ENCODE peak calls at places on chromosomes 3 and 15, in eight cellular contexts. W is CD8-positive, alpha-beta T cell; D is left ventricle myocardium inferior; I is cardiac muscle cell; M is heart left ventricle; P is body of pancreas; U is RWPE2; K is HepG2. L is an unnamed sample. For H3K4me1, the result is how much of the 10 kb centered on the place peaks cover.

GRCh38 chr15:40437754-40438687 is 2.7 kb upstream of the BAHD1 start:
- DNase-seq in D (no peak), M (peak), I (no peak), K (no peak), U (no peak), P (no peak), W (no peak), L (no peak)

GRCh38 chr3:183502237-183502636 is 53.3 kb downstream of the KLHL6 start:
- DNase-seq in D (no peak), K (no peak), U (peak), I (no peak), P (no peak), M (no peak), W (no peak), L (no peak)

GRCh38 chr3:110711851-110712396 is 359.7 kb upstream of the NECTIN3 start:
- DNase-seq in W (no peak), P (no peak), D (no peak), K (no peak), U (no peak), I (no peak), M (no peak), L (no peak)

GRCh38 chr3:9552252-9552999 is 1.2 kb downstream of the LHFPL4 start:
- DNase-seq in K (no peak), D (peak), M (no peak), P (peak), W (no peak), U (peak), I (peak), L (peak)

GRCh38 chr3:63290686-63291085 is 12.6 kb downstream of the SYNPR start:
- DNase-seq in P (no peak), K (no peak), M (no peak), W (no peak), I (no peak), U (no peak), D (no peak), L (no peak)

GRCh38 chr3:83738202-83738601 is 1220.6 kb upstream of the CADM2 start:
- DNase-seq in D (no peak), P (no peak), M (no peak), K (no peak), W (no peak), U (no peak), I (no peak), L (no peak)

GRCh38 chr3:35733276-35733675 is 94.0 kb downstream of the ARPP21 start:
- DNase-seq in U (no peak), K (no peak), W (no peak), M (no peak), P (no peak), D (no peak), I (no peak), L (no peak)

GRCh38 chr15:54659668-54660067 is 537.1 kb downstream of the RSL24D1 start:
- DNase-seq in I (no peak), M (no peak), P (no peak), U (no peak), D (no peak), W (no peak), K (no peak), L (no peak)

GRCh38 chr3:39191103-39191502 is 1.3 kb downstream of the XIRP1 start:
- DNase-seq in D (no peak), I (no peak), P (no peak), W (no peak), U (no peak), M (no peak), K (no peak), L (no peak)

GRCh38 chr3:160796813-160797164 is 40.8 kb downstream of the PPM1L start:
- DNase-seq in W (no peak), K (peak), P (peak), M (no peak), I (no peak), D (no peak), U (no peak), L (no peak)

GRCh38 chr3:14846481-14846880 is 27.7 kb downstream of the FGD5 start:
- DNase-seq in K (no peak), W (no peak), M (no peak), P (no peak), U (no peak), D (no peak), I (no peak), L (no peak)

GRCh38 chr15:90042766-90043525 is 41.8 kb downstream of the ZNF710 start:
- DNase-seq in M (peak), K (no peak), U (peak), W (no peak), I (no peak), P (no peak), D (no peak), L (no peak)

GRCh38 chr15:48040166-48040817 is 80.5 kb upstream of the SLC24A5 start:
- DNase-seq in P (no peak), D (no peak), K (no peak), M (no peak), W (no peak), U (no peak), I (peak), L (no peak)

GRCh38 chr15:86165263-86166204 is 85.9 kb downstream of the AGBL1 start:
- DNase-seq in D (no peak), I (no peak), U (no peak), W (no peak), M (no peak), K (no peak), P (no peak), L (no peak)

GRCh38 chr3:196144383-196145105 is 62.7 kb upstream of the TFRC start:
- DNase-seq in P (no peak), W (peak), K (no peak), I (peak), U (no peak), M (no peak), D (no peak), L (no peak)

GRCh38 chr3:182238141-182238540 is 526.4 kb downstream of the SOX2 start:
- DNase-seq in P (no peak), U (no peak), M (no peak), D (peak), K (no peak), W (no peak), I (no peak), L (no peak)

GRCh38 chr3:183370391-183370790 is 58.0 kb downstream of the MCF2L2 start:
- DNase-seq in K (no peak), D (no peak), M (no peak), P (no peak), U (no peak), W (no peak), I (peak), L (no peak)

GRCh38 chr3:42149537-42150426 is 58.6 kb downstream of the TRAK1 start:
- DNase-seq in D (no peak), M (no peak), I (no peak), P (no peak), U (no peak), K (no peak), W (no peak), L (peak)

GRCh38 chr15:71114887-71115566 is at the start of gene THSD4:
- DNase-seq in I (peak), D (peak), P (peak), M (peak), W (peak), K (peak), U (peak), L (peak)

GRCh38 chr3:184766555-184767261 is 45.3 kb upstream of the VPS8 start:
- DNase-seq in U (peak), M (no peak), P (no peak), D (no peak), K (no peak), I (no peak), W (no peak), L (no peak)

GRCh38 chr15:81754078-81754477 is 291.7 kb downstream of the MEX3B start:
- DNase-seq in K (no peak), D (no peak), I (peak), M (no peak), P (no peak), U (no peak), W (no peak), L (no peak)

GRCh38 chr3:171348121-171348520 is 112.1 kb downstream of the TNIK start:
- DNase-seq in D (no peak), M (no peak), P (no peak), K (no peak), U (no peak), I (peak), W (no peak), L (no peak)

GRCh38 chr3:194888916-194889315 is 203.2 kb downstream of the FAM43A start:
- DNase-seq in P (no peak), K (no peak), W (no peak), D (no peak), U (no peak), M (no peak), I (no peak), L (peak)

GRCh38 chr15:85707519-85708338 is 87.0 kb downstream of the KLHL25 start:
- DNase-seq in W (no peak), M (no peak), P (peak), U (no peak), D (no peak), I (peak), K (peak), L (no peak)

GRCh38 chr3:103218793-103219192 is 784.0 kb downstream of the ZPLD1 start:
- DNase-seq in D (no peak), W (no peak), U (no peak), M (no peak), P (no peak), I (no peak), K (no peak), L (no peak)

GRCh38 chr15:72585659-72586058 is 68.8 kb upstream of the GOLGA6B start:
- DNase-seq in U (no peak), K (peak), I (peak), D (no peak), M (no peak), W (no peak), P (no peak), L (no peak)

GRCh38 chr3:126989316-126990023 is 6.6 kb downstream of the PLXNA1 start:
- DNase-seq in M (no peak), I (no peak), K (no peak), W (no peak), D (no peak), P (no peak), U (no peak), L (no peak)
- H3K4me1 ChIP-seq in M (under half), I (under half), K (under half), W (under half), D (half or more), P (under half), U (under half), L (under half)

DNA sequence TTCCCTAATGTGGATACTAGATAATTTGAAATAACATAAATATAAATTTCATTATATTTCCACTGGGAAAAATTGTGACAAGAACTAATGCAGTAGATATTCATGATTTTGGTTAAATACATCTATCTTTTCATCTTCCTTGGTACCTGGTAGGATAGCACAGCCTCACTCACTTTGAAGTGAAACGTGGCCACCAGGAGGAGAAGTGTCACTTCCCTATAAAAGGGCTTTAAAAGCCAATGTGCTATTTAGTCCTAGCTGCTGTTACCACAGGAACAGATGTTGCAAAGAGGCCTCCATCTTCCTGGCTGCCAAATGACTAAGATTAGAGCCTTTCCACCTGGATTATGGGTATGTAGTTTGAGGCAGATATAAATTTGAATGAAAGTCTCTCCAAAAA is 140.0 kb downstream of the PLOD2 start:
- DNase-seq in K (peak), I (no peak), W (no peak), M (no peak), U (no peak), P (no peak), D (no peak), L (no peak)
- TF ChIP-seq CTCF in K (peak), I (no peak), W (no peak), M (no peak), U (peak), P (no peak), D (no peak), L (no peak)

DNA sequence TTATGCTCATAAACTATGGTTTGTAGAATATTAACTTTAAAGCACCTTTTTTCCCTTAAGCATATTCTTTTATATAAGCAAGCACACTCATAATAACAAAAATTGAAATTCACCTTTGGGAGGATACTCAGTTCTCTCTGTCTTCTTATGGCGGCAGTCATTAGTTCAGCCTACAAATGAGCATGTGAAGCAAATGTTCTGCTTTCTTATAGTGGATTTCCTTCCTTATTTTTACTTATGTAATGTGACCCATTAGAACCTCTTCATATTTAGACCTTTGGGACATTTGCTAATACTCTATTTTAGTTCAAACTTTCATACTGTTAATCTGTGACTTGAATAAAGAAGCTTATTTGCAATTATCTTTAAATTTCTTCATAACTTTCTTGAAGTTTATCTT is at the start of gene P2RY13:
- DNase-seq in P (no peak), I (no peak), W (no peak), M (no peak), U (no peak), D (no peak), K (no peak), L (no peak)
- H3K4me1 ChIP-seq in P (under half), I (under half), W (under half), M (under half), U (under half), D (under half), K (under half), L (under half)

DNA sequence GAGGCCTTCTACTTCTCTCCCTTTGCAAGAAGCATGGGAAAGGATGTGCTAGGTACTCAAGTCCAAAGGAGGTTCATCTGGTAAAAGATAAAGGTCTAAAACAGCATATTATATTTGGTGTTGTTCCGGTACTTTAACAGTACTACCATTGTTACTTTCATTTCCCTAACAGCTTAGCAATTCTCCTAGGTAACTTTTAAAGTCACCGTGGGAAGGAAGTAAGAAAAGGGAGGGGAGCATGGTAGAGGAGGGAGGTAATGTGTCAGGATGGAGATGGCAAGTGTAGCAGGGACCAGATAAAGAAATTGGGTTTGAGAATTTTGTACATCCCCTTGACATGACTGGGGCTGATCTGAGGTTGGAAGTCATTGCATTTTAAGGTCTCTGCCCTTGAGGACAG is 89.4 kb upstream of the SKOR1 start:
- DNase-seq in K (no peak), I (no peak), D (no peak), U (no peak), M (no peak), P (no peak), W (no peak), L (no peak)
- TF ChIP-seq CTCF in K (no peak), I (no peak), D (no peak), U (no peak), M (no peak), P (no peak), W (no peak), L (no peak)

DNA sequence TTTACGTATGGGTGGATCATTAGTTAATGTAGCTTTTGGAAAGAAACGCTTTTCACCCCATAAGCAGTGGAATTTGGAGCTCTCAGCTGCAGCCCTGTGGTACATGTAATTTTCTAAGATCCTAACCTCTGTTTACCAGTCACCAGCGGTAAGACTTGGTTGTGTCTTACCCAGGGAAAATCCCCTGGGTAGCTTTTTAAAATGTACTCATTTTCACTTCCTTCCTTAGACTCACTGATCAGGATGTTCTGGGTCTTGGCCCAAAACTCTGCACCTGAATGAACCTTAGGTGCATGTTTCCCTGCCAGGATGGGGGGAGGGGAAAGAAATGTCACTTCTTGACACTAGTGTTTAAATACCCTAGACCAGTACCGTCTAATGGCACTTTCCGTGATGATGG is 605.2 kb downstream of the MAGI1 start:
- DNase-seq in D (no peak), K (no peak), M (no peak), W (no peak), I (no peak), U (no peak), P (no peak), L (no peak)
- H3K4me1 ChIP-seq in D (under half), K (under half), M (under half), W (under half), I (under half), U (under half), P (under half), L (under half)